ENCODE peak calls at places on chromosomes 4 and X, in four cellular contexts. A, V, D and B are unnamed samples.

GRCh38 chr4:41647368-41647767 is 101.2 kb downstream of the PHOX2B start:
- DNase-seq in A (no peak), D (no peak), V (no peak), B (no peak)

GRCh38 chr4:168076989-168077725 is 15.2 kb upstream of the ANXA10 start:
- DNase-seq in A (no peak), D (no peak), V (peak; percentile 85), B (no peak)

GRCh38 chr4:150230556-150230955 is 152.3 kb downstream of the DCLK2 start:
- DNase-seq in A (no peak), D (no peak), V (no peak), B (no peak)

GRCh38 chr4:40916218-40916555 is 166.4 kb downstream of the NSUN7 start:
- DNase-seq in A (no peak), D (no peak), V (peak; percentile 63), B (no peak)

GRCh38 chr4:183788308-183788707 is 116.8 kb upstream of the STOX2 start:
- DNase-seq in V (no peak), D (no peak), A (no peak), B (no peak)

GRCh38 chrX:37349131-37350033 is at the start of gene PRRG1:
- DNase-seq in A (peak; percentile 91), D (peak; percentile 83), V (peak; percentile 89), B (peak; percentile 89)

GRCh38 chr4:26320159-26320452 is 708 bp upstream of the RBPJ start:
- DNase-seq in V (no peak), D (no peak), A (no peak), B (no peak)

GRCh38 chr4:140757220-140757607 is 1.0 kb upstream of the TBC1D9 start:
- DNase-seq in D (no peak), V (peak; percentile 66), A (no peak), B (no peak)

GRCh38 chrX:16822723-16823122 is 36.5 kb downstream of the TXLNG start:
- DNase-seq in V (peak; percentile 31), D (no peak), A (no peak), B (no peak)

GRCh38 chrX:10781847-10782530 is 161.6 kb upstream of the MID1 start:
- DNase-seq in V (no peak), D (no peak), A (no peak), B (no peak)

GRCh38 chrX:152635941-152636340 is 1.8 kb upstream of the GABRQ start:
- DNase-seq in D (no peak), V (peak; percentile 76), A (no peak), B (no peak)

GRCh38 chr4:85496933-85497332 is 22.0 kb downstream of the ARHGAP24 start:
- DNase-seq in A (no peak), D (no peak), V (peak; percentile 76), B (no peak)

GRCh38 chr4:59597536-59598232 is 1602.4 kb upstream of the ADGRL3 start:
- DNase-seq in V (no peak), A (no peak), D (no peak), B (peak; percentile 52)

GRCh38 chr4:7342223-7342576 is 92.5 kb downstream of the PSAPL1 start:
- DNase-seq in A (no peak), V (no peak), D (no peak), B (peak; percentile 47)

GRCh38 chr4:113012776-113013175 is 36.7 kb upstream of the ANK2 start:
- DNase-seq in V (peak; percentile 58), A (no peak), D (no peak), B (no peak)

GRCh38 chrX:17405225-17405969 is 30.4 kb downstream of the NHS start:
- DNase-seq in D (no peak), V (no peak), A (no peak), B (no peak)

GRCh38 chr4:6241062-6241845 is 28.4 kb upstream of the WFS1 start:
- DNase-seq in D (peak; percentile 28), V (no peak), A (no peak), B (peak; percentile 42)

GRCh38 chr4:6908397-6909112 is 1.1 kb upstream of the TBC1D14 start:
- DNase-seq in V (no peak), A (no peak), D (no peak), B (no peak)

GRCh38 chr4:185520119-185520518 is 15.2 kb downstream of the PDLIM3 start:
- DNase-seq in D (no peak), V (no peak), A (no peak), B (no peak)

GRCh38 chrX:55907968-55908607 is 190.5 kb downstream of the RRAGB start:
- DNase-seq in V (peak; percentile 6), D (peak; percentile 69), A (peak; percentile 89), B (peak; percentile 80)

GRCh38 chr4:145881585-145881984 is 57.0 kb downstream of the ZNF827 start:
- DNase-seq in V (no peak), D (no peak), A (no peak), B (no peak)

GRCh38 chr4:119490335-119490734 is 138.3 kb downstream of the PDE5A start:
- DNase-seq in D (no peak), V (no peak), A (no peak), B (no peak)

DNA sequence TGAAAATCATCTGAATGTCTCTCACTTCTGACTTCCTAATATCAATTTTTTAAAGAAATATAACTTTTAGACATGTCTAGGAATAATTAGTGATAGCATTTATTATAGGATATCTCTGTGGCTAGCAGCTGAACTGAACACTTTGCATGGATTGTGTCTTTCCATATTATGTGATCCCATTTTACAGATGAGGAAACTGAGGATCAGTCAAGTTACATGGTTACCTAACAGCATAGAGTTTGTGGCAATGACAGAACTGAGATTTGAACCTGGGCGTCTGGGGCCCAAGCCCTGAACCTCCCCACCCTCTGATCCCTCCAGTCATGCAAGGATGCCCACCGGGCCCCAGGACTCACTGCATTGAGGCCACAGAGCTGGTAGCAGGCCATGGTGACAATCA is 101.3 kb downstream of the SLC2A9 start:
- DNase-seq in A (no peak), V (no peak), D (no peak), B (no peak)
- H3K36me3 ChIP-seq in A (no peaks in the 10 kb centered on the region), V (no peaks in the 10 kb centered on the region), D (peaks cover 7% of the 10 kb centered on the region), B (no peaks in the 10 kb centered on the region)

DNA sequence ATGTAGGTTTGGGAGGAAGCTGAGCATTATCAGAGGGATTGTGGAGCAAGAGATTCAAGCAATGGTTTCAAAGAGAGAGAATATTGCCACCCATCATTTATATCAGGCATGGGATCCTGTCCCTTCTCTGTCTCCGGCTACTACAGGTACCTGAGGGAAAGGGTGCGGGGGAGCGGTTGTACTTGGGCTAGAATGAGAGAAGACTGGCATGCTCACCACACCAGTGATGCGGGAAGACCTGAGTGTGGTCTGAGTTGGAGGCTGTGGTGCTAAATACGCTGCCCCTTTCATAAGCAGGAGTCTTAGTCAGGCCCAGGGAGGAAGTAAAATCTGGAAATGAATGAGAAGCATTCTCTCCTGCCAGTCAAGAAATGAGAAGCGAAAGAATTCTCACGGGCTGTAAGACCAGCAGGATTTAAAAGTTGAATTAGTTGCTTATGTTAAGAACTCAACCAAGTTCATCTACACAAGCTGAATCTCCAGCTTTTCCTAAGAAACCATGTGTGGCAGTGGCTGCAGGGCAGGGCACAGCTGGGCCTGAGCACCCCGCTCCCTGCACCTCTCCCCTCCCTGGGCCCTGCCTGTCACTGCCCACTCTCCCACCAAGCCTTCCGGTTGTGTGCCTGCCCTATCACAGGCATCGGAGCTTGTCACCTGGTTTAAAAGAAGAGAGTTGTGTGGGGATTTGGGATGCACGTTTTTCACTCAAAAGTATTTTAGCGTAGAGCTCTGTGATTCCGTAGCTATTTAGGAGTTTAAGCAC is 24.8 kb upstream of the MSANTD1 start:
- DNase-seq in V (no peak), A (no peak), D (peak; percentile 28), B (peak; percentile 30)
- H3K36me3 ChIP-seq in V (peaks cover 75% of the 10 kb centered on the region), A (peaks cover 93% of the 10 kb centered on the region), D (peaks cover 94% of the 10 kb centered on the region), B (peaks cover 75% of the 10 kb centered on the region)

GRCh38 chr4:1961038-1961437 is 47.7 kb downstream of the NELFA start:
- DNase-seq in V (no peak), D (no peak), A (no peak), B (no peak)

GRCh38 chr4:1960170-1960825 is 48.5 kb downstream of the NELFA start:
- DNase-seq in V (peak; percentile 13), A (no peak), D (no peak), B (no peak)

GRCh38 chr4:1958276-1959103 is 50.3 kb downstream of the NELFA start:
- DNase-seq in A (no peak), D (peak; percentile 69), V (no peak), B (peak; percentile 78)

GRCh38 chr4:1956631-1957030 is 52.1 kb downstream of the NELFA start:
- DNase-seq in V (no peak), D (no peak), A (no peak), B (no peak)

DNA sequence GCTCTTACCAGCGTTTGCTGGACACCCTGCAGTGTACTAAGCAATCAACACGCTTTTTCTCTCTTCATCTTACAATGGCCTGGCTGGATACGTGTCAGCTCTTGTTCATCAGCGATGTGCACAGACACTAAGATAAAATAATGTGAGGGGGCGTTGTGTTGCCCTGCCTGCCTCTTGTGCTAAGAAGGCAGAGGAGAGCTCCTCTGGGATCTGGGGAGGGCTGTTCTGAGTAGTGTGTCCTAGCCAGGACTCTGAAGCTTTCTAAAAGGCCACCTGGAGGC is 49.7 kb downstream of the NELFA start:
- DNase-seq in D (no peak), A (no peak), V (no peak), B (no peak)
- H3K36me3 ChIP-seq in D (peaks cover 85% of the 10 kb centered on the region), A (peaks cover 96% of the 10 kb centered on the region), V (peaks cover 31% of the 10 kb centered on the region), B (peaks cover 79% of the 10 kb centered on the region)

DNA sequence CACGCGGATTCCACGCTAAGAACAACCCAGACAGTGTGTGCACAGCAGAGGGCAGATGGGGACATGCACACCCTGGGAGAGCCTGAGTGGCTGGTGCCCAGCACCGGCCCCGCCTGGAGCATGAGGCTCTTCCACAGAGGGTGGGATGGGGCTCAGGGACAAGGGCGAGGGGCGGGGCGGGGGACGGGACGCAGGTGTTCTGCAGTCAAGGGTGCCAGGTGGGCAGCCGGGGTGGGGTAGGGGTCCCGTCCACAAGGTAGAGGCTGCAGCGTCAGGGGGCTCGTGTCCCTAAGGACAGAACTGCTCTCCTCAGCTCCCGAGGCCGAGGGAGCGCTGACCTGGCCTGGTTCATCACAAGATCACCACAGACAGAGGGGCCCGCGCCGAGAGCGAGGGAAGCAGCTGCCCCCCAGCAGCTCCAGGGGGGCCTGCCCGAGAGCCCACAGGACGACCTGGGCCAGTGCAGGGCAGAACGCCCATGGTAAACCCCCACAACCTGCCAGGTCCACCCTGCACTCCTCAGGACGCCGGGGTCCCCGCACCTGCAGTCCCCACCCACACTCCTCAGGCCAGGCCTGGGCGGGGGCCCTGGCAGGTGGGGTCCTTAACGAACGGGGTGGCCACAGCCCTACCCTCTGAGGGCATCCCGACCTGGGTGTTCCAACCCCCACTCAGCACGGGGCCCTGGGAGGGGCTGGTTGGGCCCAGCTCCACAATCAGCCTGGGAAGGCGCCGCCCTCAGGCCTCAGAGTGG is 26.7 kb downstream of the CTBP1 start:
- DNase-seq in D (no peak), A (no peak), V (no peak), B (no peak)
- H3K36me3 ChIP-seq in D (peaks cover 76% of the 10 kb centered on the region), A (peaks cover 78% of the 10 kb centered on the region), V (peaks cover 56% of the 10 kb centered on the region), B (peaks cover 80% of the 10 kb centered on the region)

GRCh38 chrX:47181301-47181700 is 12.3 kb upstream of the UBA1 start:
- DNase-seq in V (no peak), D (no peak), A (no peak), B (no peak)
- H3K36me3 ChIP-seq in V (peaks cover 62% of the 10 kb centered on the region), D (peaks cover 95% of the 10 kb centered on the region), A (peaks cover 99% of the 10 kb centered on the region), B (peaks cover 35% of the 10 kb centered on the region)

DNA sequence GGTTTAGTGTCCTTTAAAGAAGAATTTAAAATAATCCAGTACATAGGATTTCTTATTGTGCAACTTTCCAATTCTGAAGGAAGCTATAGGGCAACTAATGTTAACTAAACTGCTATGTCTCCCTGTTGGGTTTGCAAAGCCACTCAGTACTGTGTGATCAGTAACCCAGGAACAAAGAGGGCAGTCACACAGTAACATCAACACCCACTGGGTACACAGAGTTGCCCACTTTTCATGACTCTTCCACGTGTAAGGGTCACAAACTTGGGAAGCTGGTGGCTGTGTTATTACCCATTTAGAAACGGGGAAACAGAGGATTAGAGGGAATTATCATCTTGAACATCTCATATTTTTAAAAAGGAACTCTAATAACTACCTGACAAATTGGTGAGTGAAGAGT is 555.0 kb upstream of the DIPK2B start:
- DNase-seq in D (no peak), A (no peak), V (no peak), B (no peak)
- H3K36me3 ChIP-seq in D (no peaks in the 10 kb centered on the region), A (no peaks in the 10 kb centered on the region), V (peaks cover 20% of the 10 kb centered on the region), B (no peaks in the 10 kb centered on the region)